ENCODE peak calls at places on chromosomes 13 and 19, in seven cellular contexts. Q is DMS53, U is neural crest cell, K is astrocyte of the spinal cord, L is NCI-H1092, B is lower leg skin, M is sigmoid colon. S is an unnamed sample.

GRCh38 chr13:104286566-104287290 is 1220.5 kb upstream of the SLC10A2 start:
- DNase-seq in Q (peak), U (no peak), K (no peak), L (peak), B (no peak), M (no peak), S (no peak)

GRCh38 chr19:10139952-10140351 is 20.3 kb upstream of the EIF3G start:
- DNase-seq in Q (no peak), U (no peak), K (no peak), L (no peak), B (no peak), M (no peak), S (no peak)

GRCh38 chr19:34145741-34146202 is 26.5 kb upstream of the LSM14A start:
- DNase-seq in Q (peak), U (peak), K (peak), L (no peak), B (peak), M (no peak), S (no peak)

GRCh38 chr19:52099497-52100138 is 4.1 kb upstream of the ZNF841 start:
- DNase-seq in Q (peak), U (no peak), K (no peak), L (no peak), B (no peak), M (no peak), S (no peak)

GRCh38 chr19:53394522-53394973 is 401 bp upstream of the ZNF765 start:
- DNase-seq in Q (peak), U (no peak), K (no peak), L (peak), B (peak), M (peak), S (peak)

GRCh38 chr13:31150315-31150985 is 11.3 kb downstream of the HSPH1 start:
- DNase-seq in Q (no peak), U (no peak), K (no peak), L (no peak), B (no peak), M (no peak), S (no peak)

GRCh38 chr13:19984430-19985218 is 26.1 kb downstream of the ZMYM2 start:
- DNase-seq in Q (peak), U (no peak), K (peak), L (no peak), B (no peak), M (no peak), S (no peak)

GRCh38 chr13:30196025-30196424 is 111.3 kb downstream of the KATNAL1 start:
- DNase-seq in Q (peak), U (no peak), K (peak), L (peak), B (no peak), M (no peak), S (no peak)

GRCh38 chr19:9808855-9809646 is 9.8 kb downstream of the FBXL12 start:
- DNase-seq in Q (no peak), U (no peak), K (no peak), L (no peak), B (no peak), M (no peak), S (no peak)

GRCh38 chr13:78601124-78601885 is 2.0 kb downstream of the POU4F1 start:
- DNase-seq in Q (peak), U (no peak), K (no peak), L (no peak), B (no peak), M (no peak), S (no peak)

GRCh38 chr19:8571006-8571411 is 6.2 kb downstream of the MYO1F start:
- DNase-seq in Q (peak), U (no peak), K (peak), L (no peak), B (no peak), M (no peak), S (no peak)

GRCh38 chr19:38900220-38900629 is 456 bp downstream of the NFKBIB start:
- DNase-seq in Q (no peak), U (no peak), K (no peak), L (no peak), B (no peak), M (no peak), S (no peak)

GRCh38 chr19:35486268-35486708 is 4.0 kb downstream of the KRTDAP start:
- DNase-seq in Q (no peak), U (no peak), K (no peak), L (no peak), B (no peak), M (no peak), S (no peak)

GRCh38 chr13:71880753-71881541 is 13.9 kb upstream of the DACH1 start:
- DNase-seq in Q (no peak), U (no peak), K (peak), L (no peak), B (no peak), M (no peak), S (no peak)

GRCh38 chr13:45416521-45417125 is 1.6 kb downstream of the SLC25A30 start:
- DNase-seq in Q (no peak), U (no peak), K (no peak), L (peak), B (no peak), M (no peak), S (no peak)

GRCh38 chr19:45769821-45770191 is 754 bp upstream of the SIX5 start:
- DNase-seq in Q (peak), U (no peak), K (no peak), L (no peak), B (peak), M (peak), S (peak)

GRCh38 chr13:98691360-98691759 is 61.1 kb downstream of the SLC15A1 start:
- DNase-seq in Q (peak), U (no peak), K (no peak), L (no peak), B (no peak), M (no peak), S (no peak)

GRCh38 chr19:51600940-51601575 is 29.1 kb downstream of the SIGLEC5 start:
- DNase-seq in Q (no peak), U (no peak), K (no peak), L (no peak), B (no peak), M (no peak), S (no peak)

GRCh38 chr19:5628470-5628869 is 5.6 kb downstream of the SAFB start:
- DNase-seq in Q (no peak), U (no peak), K (peak), L (no peak), B (no peak), M (no peak), S (no peak)

GRCh38 chr19:29667941-29668340 is 2.7 kb downstream of the PLEKHF1 start:
- DNase-seq in Q (no peak), U (no peak), K (no peak), L (no peak), B (no peak), M (peak), S (peak)

GRCh38 chr13:93262729-93263128 is 36.1 kb downstream of the GPC6 start:
- DNase-seq in Q (no peak), U (no peak), K (peak), L (no peak), B (no peak), M (no peak), S (no peak)

GRCh38 chr13:114313061-114313860 is 1.0 kb upstream of the CHAMP1 start:
- DNase-seq in Q (no peak), U (no peak), K (no peak), L (no peak), B (no peak), M (no peak), S (no peak)

GRCh38 chr13:49667773-49668172 is 23.5 kb downstream of the EBPL start:
- DNase-seq in Q (no peak), U (no peak), K (peak), L (no peak), B (no peak), M (no peak), S (no peak)

GRCh38 chr19:42553292-42554045 is 25.2 kb upstream of the CEACAM1 start:
- DNase-seq in Q (no peak), U (no peak), K (peak), L (no peak), B (no peak), M (no peak), S (no peak)

GRCh38 chr13:43544011-43544410 is 242.8 kb downstream of the ENOX1 start:
- DNase-seq in Q (peak), U (no peak), K (peak), L (no peak), B (no peak), M (peak), S (no peak)

GRCh38 chr13:94481966-94482365 is 2.5 kb upstream of the DCT start:
- DNase-seq in Q (peak), U (no peak), K (peak), L (no peak), B (peak), M (no peak), S (no peak)